ENCODE peak calls at places on chromosome 19, in five cellular contexts. Q, E, K, T and B are unnamed samples.

GRCh38 chr19:2603320-2603719 is 99.2 kb downstream of the GNG7 start:
- DNase-seq in T (no peak), Q (peak; percentile 70), K (peak; percentile 84), E (no peak), B (peak; percentile 76)

GRCh38 chr19:34155686-34156085 is 16.6 kb upstream of the LSM14A start:
- DNase-seq in K (no peak), T (no peak), Q (no peak), E (no peak), B (no peak)

GRCh38 chr19:18023596-18024212 is 15.7 kb downstream of the ARRDC2 start:
- DNase-seq in Q (peak; percentile 87), K (no peak), T (no peak), E (no peak), B (peak; percentile 38)

GRCh38 chr19:29376855-29377354 is 148.9 kb upstream of the VSTM2B start:
- DNase-seq in Q (no peak), K (no peak), T (no peak), E (no peak), B (peak; percentile 11)

GRCh38 chr19:5691205-5691929 is 1.3 kb downstream of the RPL36 start:
- DNase-seq in Q (peak; percentile 70), E (peak; percentile 67), K (peak; percentile 53), T (peak; percentile 62), B (peak; percentile 80)

GRCh38 chr19:13541554-13541953 is 35.3 kb upstream of the CACNA1A start:
- DNase-seq in Q (no peak), T (no peak), E (no peak), K (no peak), B (no peak)

GRCh38 chr19:49831592-49831991 is 13.5 kb downstream of the MED25 start:
- DNase-seq in T (no peak), Q (no peak), K (no peak), E (no peak), B (peak; percentile 38)

GRCh38 chr19:6494438-6495036 is 7.6 kb downstream of the TUBB4A start:
- DNase-seq in Q (no peak), K (no peak), T (no peak), E (no peak), B (no peak)

GRCh38 chr19:54460230-54461005 is 3.2 kb downstream of the LENG9 start:
- DNase-seq in E (no peak), K (no peak), Q (no peak), T (no peak), B (peak; percentile 45)

GRCh38 chr19:11798391-11799296 is at the start of gene ZNF491:
- DNase-seq in K (peak; percentile 96), Q (peak; percentile 92), T (peak; percentile 91), E (peak; percentile 98), B (peak; percentile 98)

GRCh38 chr19:38441660-38442348 is 8.3 kb downstream of the RYR1 start:
- DNase-seq in Q (no peak), K (no peak), E (no peak), T (no peak), B (peak; percentile 91)

GRCh38 chr19:5143471-5144411 is 174.8 kb downstream of the KDM4B start:
- DNase-seq in T (no peak), E (no peak), K (no peak), Q (peak; percentile 10), B (peak; percentile 68)

GRCh38 chr19:24166055-24166454 is 79.1 kb downstream of the ZNF254 start:
- DNase-seq in T (no peak), K (peak; percentile 32), E (no peak), Q (no peak), B (no peak)

GRCh38 chr19:12789098-12789903 is 2.0 kb upstream of the JUNB start:
- DNase-seq in T (no peak), Q (no peak), K (no peak), E (no peak), B (no peak)

GRCh38 chr19:3458595-3459284 is 21.6 kb downstream of the SMIM24 start:
- DNase-seq in T (no peak), Q (no peak), E (peak; percentile 78), K (no peak), B (peak; percentile 88)

GRCh38 chr19:30852168-30852567 is 480.0 kb downstream of the ZNF536 start:
- DNase-seq in T (no peak), E (no peak), K (no peak), Q (no peak), B (no peak)

GRCh38 chr19:55451163-55451521 is 8.0 kb upstream of the SHISA7 start:
- DNase-seq in Q (no peak), K (no peak), E (no peak), T (no peak), B (peak; percentile 91)

GRCh38 chr19:10899171-10899653 is 27.9 kb downstream of the CARM1 start:
- DNase-seq in K (no peak), Q (peak; percentile 72), T (peak; percentile 66), E (peak; percentile 83), B (no peak)

GRCh38 chr19:29003641-29004409 is 209.1 kb downstream of the UQCRFS1 start:
- DNase-seq in T (no peak), Q (no peak), E (no peak), K (no peak), B (peak; percentile 55)

GRCh38 chr19:11457115-11457514 is 21.7 kb downstream of the PRKCSH start:
- DNase-seq in Q (no peak), K (no peak), E (peak; percentile 45), T (no peak), B (peak; percentile 78)

GRCh38 chr19:11279505-11280236 is 16.3 kb upstream of the TSPAN16 start:
- DNase-seq in E (no peak), Q (no peak), K (no peak), T (no peak), B (no peak)

GRCh38 chr19:7067716-7068115 is 1.8 kb upstream of the ZNF557 start:
- DNase-seq in T (no peak), K (peak; percentile 60), E (no peak), Q (no peak), B (no peak)

GRCh38 chr19:16197622-16198362 is at the start of gene AP1M1:
- DNase-seq in T (peak; percentile 93), K (peak; percentile 99), Q (peak; percentile 99), E (peak; percentile 98), B (peak; percentile 98)

GRCh38 chr19:44753932-44754742 is 5.6 kb downstream of the BCL3 start:
- DNase-seq in T (peak; percentile 95), Q (peak; percentile 94), K (peak; percentile 79), E (peak; percentile 72), B (peak; percentile 92)

GRCh38 chr19:44754743-44755066 is 6.2 kb downstream of the BCL3 start:
- DNase-seq in K (no peak), T (no peak), E (no peak), Q (no peak), B (peak; percentile 53)

GRCh38 chr19:44752123-44752815 is 3.8 kb downstream of the BCL3 start:
- DNase-seq in T (no peak), Q (no peak), K (no peak), E (no peak), B (no peak)

GRCh38 chr19:44753619-44753931 is 5.1 kb downstream of the BCL3 start:
- DNase-seq in K (no peak), E (no peak), T (no peak), Q (no peak), B (no peak)

GRCh38 chr19:44752816-44753618 is 4.5 kb downstream of the BCL3 start:
- DNase-seq in T (peak; percentile 89), K (peak; percentile 94), E (peak; percentile 68), Q (peak; percentile 87), B (peak; percentile 94)
- H3K4me3 ChIP-seq in T (peak overlapping the region; percentile 39), K (peak overlapping the region; percentile 51), E (no peak overlapping the region), Q (peak overlapping the region; percentile 46), B (peak overlapping the region; percentile 56)

DNA sequence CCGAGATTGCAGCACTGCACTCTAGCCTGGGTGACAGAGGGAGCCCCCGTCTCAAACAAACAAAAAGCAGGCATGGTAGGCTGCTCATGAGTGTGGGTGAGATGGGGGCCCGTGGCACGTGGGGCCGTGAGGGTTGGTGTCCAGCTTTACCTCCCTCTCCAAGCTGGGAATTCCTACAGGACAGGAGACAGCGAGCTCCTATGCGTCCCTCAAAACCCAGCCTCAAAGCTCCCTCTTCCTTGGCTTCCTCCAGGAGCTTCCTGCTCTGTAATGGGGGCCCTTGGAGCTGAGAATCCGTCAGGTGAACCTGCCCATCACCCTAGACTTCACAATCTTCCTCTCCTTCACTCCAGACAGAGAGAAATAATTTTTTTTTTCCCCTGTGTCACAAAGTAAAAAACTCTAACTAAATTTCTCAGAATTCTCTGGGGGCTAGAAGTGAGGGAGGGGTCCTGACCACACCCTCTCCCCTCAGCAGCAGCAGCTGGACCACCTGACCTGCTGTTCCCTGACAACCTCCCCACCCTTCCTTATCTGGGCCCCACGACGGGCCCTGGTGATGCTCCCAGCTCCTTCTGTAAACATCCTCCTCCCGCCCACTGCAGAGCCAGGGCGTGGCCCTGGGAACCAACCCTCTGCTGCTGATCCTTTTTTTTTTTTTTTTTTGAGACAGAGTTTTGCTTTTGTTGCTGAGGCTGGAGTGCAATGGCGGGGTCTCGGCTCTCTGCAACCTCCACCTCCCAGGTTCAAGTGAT is 22.1 kb upstream of the WDR18 start:
- DNase-seq in Q (no peak), K (peak; percentile 69), T (no peak), E (no peak), B (no peak)
- H3K36me3 ChIP-seq in Q (peaks cover 26% of the 10 kb centered on the region), K (peaks cover 54% of the 10 kb centered on the region), T (no peaks in the 10 kb centered on the region), E (peaks cover 10% of the 10 kb centered on the region), B (peaks cover 16% of the 10 kb centered on the region)

DNA sequence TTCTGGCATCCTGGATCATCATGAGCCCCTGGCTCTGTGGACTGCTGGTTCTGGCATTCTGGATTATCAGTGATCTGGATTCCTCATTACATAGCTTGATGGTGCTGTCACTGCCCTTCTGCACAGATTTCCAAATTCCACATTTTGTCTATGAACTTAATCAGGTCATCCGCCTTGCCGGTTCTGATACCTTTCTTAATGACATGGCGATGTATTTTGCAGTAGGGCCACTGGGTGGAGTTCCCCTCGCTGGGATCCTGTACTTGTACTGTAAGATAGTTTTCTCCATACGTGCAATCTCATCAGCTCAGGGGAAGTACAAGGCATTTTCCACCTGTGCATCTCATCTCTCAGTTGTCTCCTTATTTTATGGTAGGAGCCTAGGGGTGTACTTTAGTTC is 24.4 kb upstream of the OR7C2 start:
- DNase-seq in E (peak; percentile 2), K (no peak), Q (no peak), T (no peak), B (peak; percentile 40)
- H3K27me3 ChIP-seq in E (peaks cover 9% of the 10 kb centered on the region), K (no peaks in the 10 kb centered on the region), Q (peaks cover 18% of the 10 kb centered on the region), T (no peaks in the 10 kb centered on the region), B (no peaks in the 10 kb centered on the region)

GRCh38 chr19:45448887-45449299 is 18.9 kb upstream of the FOSB start:
- DNase-seq in E (no peak), K (no peak), T (no peak), Q (no peak), B (no peak)

GRCh38 chr19:45448425-45448756 is 19.4 kb upstream of the FOSB start:
- DNase-seq in E (no peak), K (no peak), T (no peak), Q (no peak), B (no peak)

GRCh38 chr19:45451850-45452387 is 15.9 kb upstream of the FOSB start:
- DNase-seq in E (no peak), Q (no peak), T (no peak), K (no peak), B (no peak)

GRCh38 chr19:45450042-45450380 is 17.8 kb upstream of the FOSB start:
- DNase-seq in Q (no peak), K (no peak), T (no peak), E (no peak), B (no peak)

DNA sequence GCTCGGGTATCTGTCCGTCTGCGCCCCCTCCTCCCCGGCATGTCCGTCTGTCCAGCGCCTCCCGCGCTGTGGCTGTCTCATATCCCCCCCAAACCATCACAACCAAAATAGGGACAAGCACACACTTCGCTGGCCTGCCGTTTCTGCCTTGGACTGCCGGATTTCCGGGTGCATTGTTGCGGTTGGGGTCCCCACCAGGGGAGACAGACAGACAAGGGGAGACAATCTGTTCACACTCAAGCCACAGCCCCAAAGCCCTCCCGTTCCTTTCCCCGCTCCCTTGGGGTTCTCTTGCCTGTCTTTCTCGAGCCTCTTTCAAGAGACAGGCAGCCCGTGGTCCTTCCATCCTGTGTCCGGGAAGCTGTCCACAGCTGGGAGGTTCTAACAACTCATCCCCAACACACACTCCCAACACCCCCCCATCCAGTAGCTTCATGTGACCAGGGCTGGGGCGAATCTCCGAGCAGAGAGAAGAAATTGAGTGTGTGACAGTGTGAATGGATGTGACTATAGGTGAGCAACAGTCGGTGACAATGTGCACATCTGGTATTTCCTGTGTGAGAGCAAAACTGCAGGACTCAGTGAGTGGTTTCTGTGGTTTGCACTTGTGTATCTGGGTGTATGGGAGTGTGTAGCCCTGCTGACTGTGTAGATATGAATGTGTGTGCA is 16.5 kb upstream of the FOSB start:
- DNase-seq in T (no peak), E (no peak), K (peak; percentile 50), Q (no peak), B (peak; percentile 52)
- H3K4me3 ChIP-seq in T (peak overlapping the region; percentile 54), E (peak overlapping the region; percentile 55), K (peak overlapping the region; percentile 88), Q (peak overlapping the region; percentile 59), B (peak overlapping the region; percentile 52)